ENCODE peak calls at places on chromosome 11, in four cellular contexts. J is fibroblast of pulmonary artery; F is stimulated activated CD4-positive, alpha-beta T cell treated with anti-CD3 and anti-CD28 coated beads, Interleukin-2, amount 100 ng/mL, for 48 hours; I is stimulated activated CD8-positive, alpha-beta memory T cell treated with anti-CD3 and anti-CD28 coated beads, Interleukin-4, amount 100 ng/mL, for 1 hour. Y is an unnamed sample.

GRCh38 chr11:76592961-76593360 is 77.6 kb downstream of the LRRC32 start:
- DNase-seq in I (no peak), F (no peak), J (no peak), Y (no peak)

GRCh38 chr11:63502252-63502820 is 3.5 kb upstream of the LGALS12 start:
- DNase-seq in J (no peak), I (no peak), F (no peak), Y (no peak)

GRCh38 chr11:418343-419247 is 3.8 kb upstream of the SIGIRR start:
- DNase-seq in J (no peak), I (no peak), F (no peak), Y (peak; percentile 76)

GRCh38 chr11:86669424-86669823 is 3.0 kb downstream of the ME3 start:
- DNase-seq in J (no peak), I (no peak), F (no peak), Y (no peak)

GRCh38 chr11:129747161-129747560 is 68.5 kb upstream of the TMEM45B start:
- DNase-seq in J (no peak), F (no peak), I (no peak), Y (no peak)

GRCh38 chr11:129694538-129694937 is 121.1 kb upstream of the TMEM45B start:
- DNase-seq in I (no peak), F (no peak), J (no peak), Y (no peak)

GRCh38 chr11:3164540-3165151 is 464 bp downstream of the OSBPL5 start:
- DNase-seq in F (no peak), J (no peak), I (no peak), Y (peak; percentile 77)

GRCh38 chr11:29629281-29629680 is 387.5 kb downstream of the KCNA4 start:
- DNase-seq in F (no peak), I (no peak), J (peak; percentile 15), Y (no peak)

GRCh38 chr11:60899021-60899936 is 7.1 kb downstream of the PRPF19 start:
- DNase-seq in J (peak; percentile 81), F (peak; percentile 35), I (no peak), Y (no peak)

GRCh38 chr11:23155503-23155902 is 295.2 kb upstream of the CCDC179 start:
- DNase-seq in I (no peak), J (no peak), F (no peak), Y (no peak)

GRCh38 chr11:78830277-78830676 is 255.6 kb upstream of the NARS2 start:
- DNase-seq in I (no peak), J (no peak), F (no peak), Y (no peak)

GRCh38 chr11:6626971-6627761 is 7.9 kb upstream of the TPP1 start:
- DNase-seq in F (no peak), J (no peak), I (no peak), Y (peak; percentile 78)

GRCh38 chr11:27701262-27702105 is 1.2 kb upstream of the BDNF start:
- DNase-seq in J (peak; percentile 73), F (no peak), I (no peak), Y (no peak)

GRCh38 chr11:19242184-19242932 is 1.6 kb upstream of the E2F8 start:
- DNase-seq in F (no peak), J (peak; percentile 13), I (no peak), Y (peak; percentile 78)

GRCh38 chr11:69576069-69576782 is 64.7 kb upstream of the CCND1 start:
- DNase-seq in F (no peak), J (no peak), I (no peak), Y (no peak)

GRCh38 chr11:45412521-45412920 is 126.4 kb upstream of the SYT13 start:
- DNase-seq in F (no peak), J (no peak), I (no peak), Y (no peak)

GRCh38 chr11:67316882-67317364 is 13.6 kb downstream of the SSH3 start:
- DNase-seq in I (no peak), J (peak; percentile 66), F (peak; percentile 41), Y (no peak)

GRCh38 chr11:107928767-107929507 is 689 bp downstream of the RAB39A start:
- DNase-seq in J (no peak), F (no peak), I (no peak), Y (peak; percentile 78)

GRCh38 chr11:36153581-36153980 is 135.6 kb downstream of the COMMD9 start:
- DNase-seq in J (no peak), I (no peak), F (no peak), Y (no peak)

GRCh38 chr11:198236-198806 is 5.4 kb downstream of the SCGB1C1 start:
- DNase-seq in J (no peak), F (no peak), I (no peak), Y (peak; percentile 72)

GRCh38 chr11:82733444-82734119 is at the start of gene FAM181B:
- DNase-seq in F (no peak), I (no peak), J (peak; percentile 13), Y (peak; percentile 84)

GRCh38 chr11:111531156-111531555 is 9.4 kb upstream of the LAYN start:
- DNase-seq in F (no peak), J (no peak), I (no peak), Y (no peak)

GRCh38 chr11:104738918-104739317 is 159.3 kb downstream of the CASP12 start:
- DNase-seq in J (no peak), F (no peak), I (no peak), Y (no peak)

GRCh38 chr11:118206612-118207031 is 18.2 kb downstream of the JAML start:
- DNase-seq in F (no peak), I (no peak), J (no peak), Y (no peak)

GRCh38 chr11:2772544-2773031 is 72.8 kb upstream of the KCNQ1OT1 start:
- DNase-seq in J (peak; percentile 13), I (no peak), F (no peak), Y (peak; percentile 60)

GRCh38 chr11:7614656-7615055 is 58.6 kb downstream of the CYB5R2 start:
- DNase-seq in I (no peak), F (no peak), J (no peak), Y (no peak)

GRCh38 chr11:102800774-102801173 is 2.8 kb upstream of the MMP1 start:
- DNase-seq in F (no peak), J (no peak), I (no peak), Y (no peak)

Y was measured in spleen.